ENCODE peak calls at places on chromosomes 12 and 14, in eight cellular contexts. O is tibial artery, I is tibial nerve, R is pancreas, K is upper lobe of right lung, A is mucosa of descending colon, T is stomach, H is ascending aorta. C is an unnamed sample. For H3K4me1, the result is how much of the 10 kb centered on the place peaks cover.

GRCh38 chr12:12353276-12353675 is 3.2 kb upstream of the MANSC1 start:
- DNase-seq in T (no peak), O (no peak), A (no peak), K (no peak), I (no peak), H (no peak), R (no peak), C (no peak)

GRCh38 chr14:29548948-29549370 is 378.7 kb downstream of the PRKD1 start:
- DNase-seq in A (no peak), R (peak), I (peak), T (no peak), O (no peak), H (no peak), K (no peak), C (no peak)

GRCh38 chr14:98912655-98913054 is 359.3 kb downstream of the BCL11B start:
- DNase-seq in I (no peak), O (no peak), K (no peak), R (no peak), T (no peak), A (no peak), H (no peak), C (no peak)

GRCh38 chr12:110585231-110585799 is 2.2 kb upstream of the PPTC7 start:
- DNase-seq in O (peak), T (no peak), R (peak), K (no peak), H (peak), I (no peak), A (no peak), C (no peak)

GRCh38 chr12:31647106-31647505 is 12.4 kb upstream of the ETFBKMT start:
- DNase-seq in A (no peak), O (no peak), I (no peak), T (peak), H (no peak), R (no peak), K (no peak), C (no peak)

GRCh38 chr14:50007123-50007903 is 109.1 kb downstream of the VCPKMT start:
- DNase-seq in I (no peak), A (peak), T (no peak), H (no peak), R (no peak), O (no peak), K (no peak), C (no peak)

GRCh38 chr14:21711360-21711961 is 37.8 kb upstream of the OR4E1 start:
- DNase-seq in O (no peak), T (no peak), A (no peak), H (no peak), R (peak), K (no peak), I (peak), C (no peak)

GRCh38 chr12:22350817-22351371 is 16.4 kb upstream of the ST8SIA1 start:
- DNase-seq in T (no peak), K (no peak), A (no peak), O (no peak), H (no peak), I (no peak), R (no peak), C (no peak)

GRCh38 chr12:89960011-89960507 is 251.4 kb upstream of the ATP2B1 start:
- DNase-seq in I (no peak), T (no peak), A (no peak), K (no peak), O (no peak), H (no peak), R (no peak), C (no peak)

GRCh38 chr12:77645966-77646598 is 184.6 kb upstream of the NAV3 start:
- DNase-seq in O (no peak), A (no peak), K (no peak), H (no peak), R (no peak), T (no peak), I (no peak), C (no peak)

GRCh38 chr12:126233625-126234024 is 1168.4 kb downstream of the AACS start:
- DNase-seq in O (no peak), T (no peak), A (no peak), R (no peak), H (no peak), K (no peak), I (no peak), C (no peak)

GRCh38 chr14:92917956-92918355 is 5.0 kb upstream of the CHGA start:
- DNase-seq in I (no peak), R (no peak), T (no peak), A (no peak), H (no peak), O (no peak), K (no peak), C (no peak)

GRCh38 chr14:34536951-34537676 is 2.4 kb downstream of the EAPP start:
- DNase-seq in H (no peak), T (no peak), I (no peak), A (no peak), O (no peak), K (peak), R (no peak), C (no peak)

GRCh38 chr12:58873496-58873895 is 46.8 kb downstream of the LRIG3 start:
- DNase-seq in T (no peak), R (no peak), H (no peak), K (no peak), I (no peak), O (no peak), A (no peak), C (no peak)

GRCh38 chr14:106605548-106606448 is 1079.4 kb downstream of the TMEM121 start:
- DNase-seq in O (no peak), A (peak), K (peak), T (peak), R (peak), I (no peak), H (no peak), C (no peak)

GRCh38 chr14:60657609-60657983 is 8.3 kb upstream of the SIX1 start:
- DNase-seq in I (no peak), K (no peak), H (no peak), A (no peak), O (no peak), R (no peak), T (no peak), C (peak)

GRCh38 chr14:104549536-104550339 is 29.8 kb upstream of the C14orf180 start:
- DNase-seq in O (no peak), R (no peak), T (no peak), K (no peak), I (no peak), A (peak), H (peak), C (no peak)
- H3K4me1 ChIP-seq in O (under half), R (under half), T (under half), K (under half), I (under half), A (under half), H (under half), C (under half)

GRCh38 chr14:68346540-68347232 is 446.2 kb downstream of the ZFP36L1 start:
- DNase-seq in K (no peak), H (no peak), I (no peak), R (no peak), T (no peak), O (no peak), A (no peak), C (no peak)

GRCh38 chr14:68345738-68346137 is 447.1 kb downstream of the ZFP36L1 start:
- DNase-seq in H (no peak), R (no peak), T (no peak), A (no peak), I (no peak), O (no peak), K (no peak), C (no peak)

GRCh38 chr14:68355415-68355814 is 437.5 kb downstream of the ZFP36L1 start:
- DNase-seq in O (no peak), R (no peak), I (no peak), T (no peak), H (no peak), A (no peak), K (no peak), C (no peak)

GRCh38 chr14:68349900-68350323 is 443.0 kb downstream of the ZFP36L1 start:
- DNase-seq in T (peak), R (no peak), H (no peak), I (no peak), K (no peak), O (no peak), A (no peak), C (no peak)
- TF ChIP-seq CTCF in T (no peak), R (no peak), H (no peak), I (no peak), K (no peak), O (no peak), A (no peak), C (no peak)

DNA sequence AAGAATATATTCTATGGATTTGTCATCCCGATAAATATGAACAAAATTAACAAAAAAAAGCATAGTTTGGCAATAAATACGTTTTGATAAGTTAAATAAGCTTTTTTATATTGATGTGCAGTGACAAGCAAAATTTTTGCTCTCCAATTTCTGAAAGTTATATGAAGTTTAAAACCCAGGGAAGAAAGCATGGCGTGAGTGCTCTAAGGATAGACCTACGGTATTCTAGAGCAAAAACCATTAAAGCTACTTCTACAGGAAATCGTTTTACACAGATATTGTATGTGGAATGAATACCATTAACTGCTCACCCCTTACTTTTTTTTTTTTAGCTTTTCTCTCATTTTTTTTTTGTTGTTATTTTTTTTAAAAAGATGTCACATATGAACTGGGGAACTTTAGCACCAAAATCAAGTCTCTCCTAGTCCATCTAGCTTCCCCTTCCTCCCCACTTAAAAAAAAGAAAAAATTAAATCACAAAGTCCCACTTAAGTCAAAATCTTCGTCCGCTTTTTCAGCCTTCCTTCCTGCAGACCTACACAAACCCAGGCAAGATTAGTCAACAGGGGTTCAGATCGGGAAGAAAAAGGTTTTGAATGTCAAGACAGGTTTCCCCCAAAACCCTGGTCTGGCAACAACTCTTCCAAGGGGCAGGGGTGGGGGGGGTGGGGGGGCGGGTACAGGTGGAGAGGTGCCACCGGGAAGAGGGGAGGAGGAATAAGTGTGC is 4.4 kb downstream of the ZFP36L1 start:
- DNase-seq in R (no peak), O (no peak), T (no peak), H (no peak), K (no peak), I (no peak), A (no peak), C (no peak)
- H3K4me1 ChIP-seq in R (under half), O (under half), T (half or more), H (under half), K (under half), I (under half), A (under half), C (under half)

GRCh38 chr14:104001003-104001402 is 58.7 kb upstream of the RD3L start:
- DNase-seq in K (no peak), T (no peak), O (no peak), A (no peak), I (no peak), H (no peak), R (no peak), C (no peak)
- TF ChIP-seq CTCF in K (peak), T (no peak), O (no peak), A (no peak), I (no peak), H (no peak), R (no peak), C (no peak)

DNA sequence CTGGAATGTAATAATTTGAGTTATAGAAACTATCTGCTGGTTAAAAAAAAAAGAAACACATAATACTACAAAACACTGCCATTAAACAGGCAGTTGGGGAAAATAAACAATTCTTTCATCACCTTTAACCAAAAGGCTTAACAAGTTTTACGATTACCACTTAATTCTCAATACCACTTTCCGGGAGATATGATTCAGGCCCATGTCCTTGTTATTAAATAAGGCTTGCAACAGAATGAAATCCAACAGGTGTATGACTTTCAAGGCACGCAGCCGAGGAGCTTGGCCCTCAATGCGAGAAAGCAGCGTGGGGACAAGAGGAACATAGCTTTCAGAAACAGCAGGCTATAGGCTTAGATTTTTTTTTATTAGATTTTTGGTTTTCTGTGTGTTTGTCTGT is 5.6 kb upstream of the GLRX5 start:
- DNase-seq in T (no peak), H (no peak), O (no peak), K (no peak), R (no peak), A (no peak), I (no peak), C (no peak)
- H3K4me1 ChIP-seq in T (half or more), H (half or more), O (half or more), K (half or more), R (under half), A (under half), I (half or more), C (under half)

GRCh38 chr12:57476162-57476992 is 3.3 kb downstream of the ARHGAP9 start:
- DNase-seq in A (no peak), O (no peak), R (no peak), I (no peak), T (peak), H (no peak), K (peak), C (no peak)
- TF ChIP-seq CTCF in A (no peak), O (no peak), R (no peak), I (no peak), T (no peak), H (peak), K (peak), C (no peak)

GRCh38 chr12:62484234-62484633 is 17.6 kb downstream of the MON2 start:
- DNase-seq in R (no peak), O (no peak), A (no peak), H (no peak), I (no peak), K (no peak), T (no peak), C (no peak)

GRCh38 chr12:62482769-62483168 is 16.1 kb downstream of the MON2 start:
- DNase-seq in R (no peak), I (no peak), K (no peak), A (no peak), H (no peak), T (no peak), O (no peak), C (no peak)

DNA sequence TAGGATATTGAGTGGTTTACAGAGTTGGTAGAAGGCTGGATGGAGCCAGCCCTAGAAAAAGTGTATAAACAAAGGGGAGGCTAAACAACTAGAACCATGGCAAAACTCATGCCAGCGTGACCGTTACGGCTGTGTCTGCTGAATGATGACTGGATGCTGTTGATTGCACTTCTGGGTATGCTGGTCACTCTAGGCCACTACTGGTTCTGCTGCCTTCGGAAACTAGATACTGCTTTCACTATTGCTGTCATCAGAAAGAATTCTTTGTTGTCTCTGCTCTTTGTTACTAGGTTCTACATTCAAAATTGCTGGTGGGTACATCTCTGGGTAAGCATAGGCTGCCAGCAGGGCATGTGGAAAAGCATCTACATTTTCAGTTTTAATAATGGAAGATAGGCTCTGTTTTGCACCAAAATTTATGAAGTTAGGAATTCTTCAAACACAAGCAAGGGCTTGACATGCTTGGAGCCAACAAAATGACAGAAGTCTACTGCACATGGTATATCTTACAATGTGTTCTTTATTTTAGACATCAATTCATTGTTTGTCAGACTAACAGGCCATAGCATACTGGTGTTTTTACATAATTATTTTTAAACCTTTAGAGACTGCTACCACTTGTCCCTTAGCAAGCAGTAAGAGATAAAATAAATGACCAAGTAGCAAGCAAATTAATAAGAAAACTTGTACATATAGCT is 15.4 kb downstream of the MON2 start:
- DNase-seq in I (no peak), H (no peak), R (no peak), T (no peak), O (no peak), K (no peak), A (no peak), C (no peak)
- H3K4me1 ChIP-seq in I (under half), H (under half), R (under half), T (under half), O (under half), K (under half), A (under half), C (under half)

C was measured in ovary.